ENCODE peak calls at places on chromosome 7, in four cellular contexts. N is HepG2, Y is A549, V is K562. H is an unnamed sample.

GRCh38 chr7:153090209-153090608 is 330.7 kb downstream of the ACTR3B start:
- DNase-seq in N (no peak), Y (no peak), V (peak; percentile 48), H (no peak)

GRCh38 chr7:73734619-73735525 is 3.7 kb downstream of the ABHD11 start:
- DNase-seq in N (peak; percentile 77), Y (peak; percentile 80), V (peak; percentile 80), H (no peak)

GRCh38 chr7:134831862-134832261 is 52.4 kb downstream of the CALD1 start:
- DNase-seq in N (no peak), Y (no peak), V (no peak), H (no peak)

GRCh38 chr7:85078181-85078580 is 108.7 kb downstream of the SEMA3D start:
- DNase-seq in N (no peak), Y (no peak), V (no peak), H (no peak)

GRCh38 chr7:99677013-99677412 is 2.8 kb downstream of the CYP3A5 start:
- DNase-seq in N (no peak), Y (no peak), V (no peak), H (no peak)

GRCh38 chr7:111059826-111060225 is 31.1 kb upstream of the LRRN3 start:
- DNase-seq in N (no peak), Y (no peak), V (no peak), H (no peak)

GRCh38 chr7:46603780-46604725 is 683.0 kb upstream of the IGFBP3 start:
- DNase-seq in N (no peak), Y (no peak), V (no peak), H (no peak)

GRCh38 chr7:47783456-47784240 is 164.6 kb downstream of the PKD1L1 start:
- DNase-seq in N (peak; percentile 61), Y (peak; percentile 40), V (no peak), H (no peak)

DNA sequence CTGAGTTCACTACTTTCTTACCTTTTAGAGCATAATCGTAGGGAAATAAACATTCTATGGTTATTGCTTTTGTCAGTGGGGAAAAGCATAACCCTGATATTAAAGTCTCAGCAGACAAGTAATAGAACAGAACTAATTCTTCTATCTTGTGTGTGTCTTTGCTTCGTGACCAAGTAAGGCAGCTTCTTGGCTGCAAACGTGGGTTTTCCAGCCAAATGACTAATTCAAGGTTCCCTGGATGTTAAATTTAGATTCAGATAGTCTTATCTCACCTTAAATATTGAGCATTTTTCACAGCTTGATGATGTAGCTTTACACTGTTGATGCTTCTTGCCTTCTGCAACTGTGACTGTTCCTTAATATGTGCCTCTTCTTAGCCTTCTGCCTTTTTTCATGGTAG is 113.0 kb downstream of the EXOC4 start:
- DNase-seq in N (no peak), Y (no peak), V (no peak), H (no peak)
- TF ChIP-seq PHF8 in N (no peak), Y (no peak), V (no peak), H (no peak)

GRCh38 chr7:12474035-12474434 is 70.4 kb upstream of the VWDE start:
- DNase-seq in N (no peak), Y (no peak), V (no peak), H (no peak)

GRCh38 chr7:12477620-12478019 is 74.0 kb upstream of the VWDE start:
- DNase-seq in N (no peak), Y (no peak), V (no peak), H (no peak)

GRCh38 chr7:12470930-12471329 is 67.3 kb upstream of the VWDE start:
- DNase-seq in N (no peak), Y (no peak), V (no peak), H (no peak)

DNA sequence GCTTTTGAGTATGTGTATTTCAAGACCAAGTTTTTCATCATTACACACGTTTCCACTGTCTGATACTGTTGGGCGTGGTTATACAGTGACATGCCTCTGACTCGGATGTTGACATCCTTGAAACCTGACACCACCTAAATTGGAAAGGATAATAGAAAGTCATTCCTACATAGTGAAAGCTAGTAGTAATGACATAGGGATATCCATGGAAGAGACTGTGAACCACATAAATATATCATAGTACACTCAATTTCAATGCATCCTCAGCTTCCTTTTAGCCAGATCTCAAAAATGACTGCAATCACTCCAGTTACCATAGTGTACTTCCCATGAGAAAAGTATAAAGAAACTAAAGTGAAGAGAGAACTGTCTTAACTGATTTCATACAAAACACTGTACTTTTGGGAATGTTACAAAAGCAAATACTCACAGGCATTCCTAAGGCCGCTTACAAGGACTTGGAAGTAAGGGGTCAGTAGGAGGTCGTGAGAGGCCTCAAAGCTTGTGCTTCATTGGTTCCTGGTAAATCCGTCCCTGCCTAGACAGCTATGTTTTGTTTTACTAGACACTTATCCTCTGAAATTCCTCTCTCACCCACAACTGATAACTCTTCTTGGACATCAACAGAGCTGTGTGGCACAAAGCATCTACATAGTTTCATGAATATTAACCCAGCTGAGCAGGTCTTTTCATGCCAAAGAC is 71.8 kb upstream of the VWDE start:
- DNase-seq in N (no peak), Y (no peak), V (peak; percentile 29), H (no peak)
- TF ChIP-seq PHF8 in N (no peak), Y (no peak), V (no peak), H (no peak)

GRCh38 chr7:299628-300027 is 9.7 kb downstream of the FOXL3 start:
- DNase-seq in N (no peak), Y (no peak), V (no peak), H (no peak)
- TF ChIP-seq PHF8 in N (no peak), Y (no peak), V (no peak), H (no peak)

GRCh38 chr7:40721344-40721949 is 586.6 kb downstream of the SUGCT start:
- DNase-seq in N (no peak), Y (no peak), V (no peak), H (no peak)

GRCh38 chr7:40723829-40724228 is 589.0 kb downstream of the SUGCT start:
- DNase-seq in N (no peak), Y (no peak), V (no peak), H (no peak)

DNA sequence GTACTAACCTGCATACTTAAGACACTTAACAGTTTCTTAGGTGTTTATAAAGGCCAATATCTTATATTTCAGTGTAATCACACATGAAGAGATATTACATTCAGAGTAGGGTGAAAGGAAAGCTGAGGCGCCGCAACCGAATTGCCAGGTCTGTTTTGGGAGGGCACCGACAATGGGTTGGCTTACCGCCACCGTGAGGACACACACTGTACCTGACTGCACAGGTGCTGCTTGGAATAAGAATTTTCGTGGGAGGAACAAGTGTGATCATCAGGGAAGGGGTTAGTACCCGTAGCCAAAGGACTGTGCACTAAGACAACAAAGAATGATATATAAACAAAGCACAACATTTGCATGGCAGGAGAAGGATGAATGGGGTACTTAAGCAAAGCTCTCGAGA is 591.8 kb downstream of the SUGCT start:
- DNase-seq in N (no peak), Y (no peak), V (no peak), H (no peak)
- TF ChIP-seq PHF8 in N (no peak), Y (no peak), V (no peak), H (no peak)

DNA sequence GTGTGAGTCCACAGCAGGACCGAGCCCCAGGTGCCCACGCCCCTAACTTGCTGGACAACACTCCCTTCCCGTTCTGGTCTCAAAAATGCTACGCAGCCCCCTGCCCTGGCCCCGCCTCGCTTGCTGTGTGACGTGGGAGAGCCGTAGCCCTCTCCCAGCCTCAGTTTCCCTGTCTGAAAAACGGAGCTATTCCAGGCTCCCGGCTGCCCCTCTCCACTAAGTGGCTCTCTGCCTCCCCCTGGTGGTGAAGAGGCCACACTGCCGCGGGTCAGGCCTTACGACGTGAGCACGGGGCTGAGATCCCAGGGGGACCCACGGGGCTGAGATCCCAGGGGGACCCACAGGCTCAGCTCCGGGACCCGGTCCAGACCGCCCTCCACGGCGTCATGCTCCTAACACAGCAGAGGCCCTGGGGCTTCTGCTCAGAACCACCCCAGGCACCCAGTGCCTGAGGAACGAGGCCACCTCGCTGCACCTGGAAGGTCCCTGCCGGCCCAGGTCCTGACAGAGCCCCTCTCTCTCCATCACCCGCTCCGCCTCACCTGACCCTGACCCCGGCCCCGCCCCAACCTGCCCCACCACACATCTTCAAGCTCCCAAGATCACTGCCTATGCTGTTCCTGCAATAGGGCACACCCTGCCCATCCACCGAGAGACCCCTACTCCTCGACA is 26.7 kb downstream of the MICALL2 start:
- DNase-seq in N (peak; percentile 35), Y (peak; percentile 66), V (peak; percentile 74), H (peak; percentile 97)
- TF ChIP-seq PHF8 in N (no peak), Y (no peak), V (no peak), H (no peak)

GRCh38 chr7:136064627-136065237 is 87.6 kb upstream of the MTPN start:
- DNase-seq in N (no peak), Y (no peak), V (no peak), H (no peak)

GRCh38 chr7:136062625-136063336 is 85.6 kb upstream of the MTPN start:
- DNase-seq in N (no peak), Y (no peak), V (no peak), H (no peak)

GRCh38 chr7:136061433-136061832 is 84.3 kb upstream of the MTPN start:
- DNase-seq in N (no peak), Y (no peak), V (no peak), H (no peak)

GRCh38 chr7:136064098-136064497 is 86.9 kb upstream of the MTPN start:
- DNase-seq in N (no peak), Y (no peak), V (no peak), H (no peak)

GRCh38 chr7:136063337-136063666 is 86.1 kb upstream of the MTPN start:
- DNase-seq in N (no peak), Y (no peak), V (no peak), H (no peak)
- TF ChIP-seq PHF8 in N (no peak), Y (no peak), V (no peak), H (no peak)

GRCh38 chr7:68958571-68958970 is 639.7 kb upstream of the AUTS2 start:
- DNase-seq in N (no peak), Y (no peak), V (no peak), H (no peak)

GRCh38 chr7:68967598-68967997 is 630.7 kb upstream of the AUTS2 start:
- DNase-seq in N (no peak), Y (no peak), V (no peak), H (no peak)

GRCh38 chr7:68963547-68963946 is 634.7 kb upstream of the AUTS2 start:
- DNase-seq in N (no peak), Y (no peak), V (no peak), H (no peak)

GRCh38 chr7:68969571-68969970 is 628.7 kb upstream of the AUTS2 start:
- DNase-seq in N (no peak), Y (no peak), V (no peak), H (no peak)

DNA sequence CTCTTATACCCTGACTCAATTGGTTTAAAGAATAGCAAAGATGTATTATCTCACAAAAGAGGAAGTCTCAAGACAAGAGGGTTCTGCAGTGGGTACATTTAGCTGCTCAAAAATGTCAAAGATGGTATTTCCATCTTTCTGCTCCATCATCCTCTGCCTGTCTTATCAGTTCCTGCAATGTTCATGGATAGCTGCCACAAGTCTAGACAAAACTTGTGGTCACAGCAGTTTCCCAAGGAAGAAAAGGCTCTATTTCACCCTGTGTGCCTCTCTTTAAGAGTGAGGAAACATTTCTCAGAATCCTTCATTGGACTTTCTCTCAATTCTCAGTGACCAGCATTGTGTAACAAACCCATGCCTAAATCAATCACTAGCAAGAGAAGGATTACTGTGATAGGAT is 634.2 kb upstream of the AUTS2 start:
- DNase-seq in N (no peak), Y (no peak), V (no peak), H (no peak)
- TF ChIP-seq PHF8 in N (no peak), Y (no peak), V (no peak), H (no peak)

GRCh38 chr7:5646846-5647245 is 134.6 kb downstream of the RNF216 start:
- DNase-seq in N (no peak), Y (no peak), V (no peak), H (no peak)
- TF ChIP-seq PHF8 in N (no peak), Y (no peak), V (no peak), H (no peak)

GRCh38 chr7:116316838-116317612 is 106.7 kb downstream of the TES start:
- DNase-seq in N (peak; percentile 54), Y (peak; percentile 78), V (no peak), H (no peak)
- TF ChIP-seq PHF8 in N (no peak), Y (no peak), V (no peak), H (no peak)

H was measured in H1.